ENCODE peak calls at places on chromosomes 4 and X, in five cellular contexts. R is HL-60, P is HepG2, Z is endothelial cell of umbilical vein, Y is K562. G is an unnamed sample.
A peak's percentile ranks its signal among the peaks of the same experiment; 100 is the strongest.

GRCh38 chr4:63921561-63921960 is 487.7 kb downstream of the TECRL start:
- DNase-seq in Z (no peak), R (no peak), P (no peak), Y (no peak), G (no peak)

GRCh38 chrX:19846995-19847790 is 40.2 kb downstream of the SH3KBP1 start:
- DNase-seq in Z (peak; percentile 38), R (peak; percentile 80), P (no peak), Y (peak; percentile 57), G (peak; percentile 30)

GRCh38 chr4:5683566-5683965 is 24.8 kb downstream of the EVC2 start:
- DNase-seq in R (no peak), Y (peak; percentile 52), P (no peak), Z (no peak), G (no peak)

GRCh38 chr4:108744307-108744706 is 18.5 kb downstream of the ETNPPL start:
- DNase-seq in Y (no peak), R (no peak), Z (no peak), P (peak; percentile 41), G (no peak)

GRCh38 chr4:3226944-3227343 is 22.0 kb upstream of the MSANTD1 start:
- DNase-seq in R (no peak), Z (no peak), Y (no peak), P (no peak), G (no peak)

GRCh38 chrX:101265869-101266428 is 25.2 kb downstream of the TAF7L start:
- DNase-seq in Z (peak; percentile 61), Y (no peak), R (no peak), P (no peak), G (no peak)

GRCh38 chrX:115452256-115452655 is 108.7 kb upstream of the PLS3 start:
- DNase-seq in Y (no peak), Z (peak; percentile 35), P (no peak), R (no peak), G (no peak)

GRCh38 chr4:1501754-1502500 is 95.7 kb upstream of the NKX1-1 start:
- DNase-seq in Y (no peak), P (no peak), R (no peak), Z (no peak), G (no peak)

GRCh38 chrX:11629593-11630211 is 36.0 kb downstream of the ARHGAP6 start:
- DNase-seq in Z (no peak), Y (no peak), R (no peak), P (no peak), G (peak; percentile 27)

GRCh38 chr4:150694438-150694837 is 112.5 kb downstream of the MAB21L2 start:
- DNase-seq in Z (no peak), R (no peak), Y (no peak), P (no peak), G (peak; percentile 24)

GRCh38 chr4:168388890-168389289 is 70.3 kb upstream of the DDX60 start:
- DNase-seq in Z (peak; percentile 92), P (no peak), R (no peak), Y (no peak), G (no peak)

GRCh38 chr4:76547167-76547760 is 112.2 kb downstream of the SHROOM3 start:
- DNase-seq in Y (no peak), Z (no peak), P (no peak), R (no peak), G (no peak)

GRCh38 chr4:156901871-156902270 is 69.7 kb downstream of the PDGFC start:
- DNase-seq in P (no peak), Y (no peak), Z (no peak), R (no peak), G (no peak)

GRCh38 chr4:8297141-8297601 is 27.6 kb downstream of the HTRA3 start:
- DNase-seq in P (no peak), R (no peak), Z (no peak), Y (no peak), G (no peak)

GRCh38 chr4:122898370-122899150 is 23.8 kb downstream of the NUDT6 start:
- DNase-seq in Y (no peak), R (no peak), Z (peak; percentile 90), P (no peak), G (no peak)

GRCh38 chrX:30874851-30875250 is 14.2 kb downstream of the TAB3 start:
- DNase-seq in P (no peak), R (no peak), Y (no peak), Z (peak; percentile 1), G (no peak)

GRCh38 chr4:23889814-23890269 is at the start of gene PPARGC1A:
- DNase-seq in Y (no peak), Z (no peak), R (no peak), P (peak; percentile 80), G (peak; percentile 27)

GRCh38 chr4:16801356-16801755 is 97.1 kb downstream of the LDB2 start:
- DNase-seq in R (no peak), P (no peak), Y (no peak), Z (no peak), G (no peak)

GRCh38 chr4:156322592-156322991 is 368.9 kb upstream of the CTSO start:
- DNase-seq in Z (no peak), P (no peak), Y (no peak), R (no peak), G (no peak)

GRCh38 chr4:141417387-141417786 is 196.7 kb downstream of the ZNF330 start:
- DNase-seq in Z (no peak), P (no peak), R (no peak), Y (no peak), G (no peak)

DNA sequence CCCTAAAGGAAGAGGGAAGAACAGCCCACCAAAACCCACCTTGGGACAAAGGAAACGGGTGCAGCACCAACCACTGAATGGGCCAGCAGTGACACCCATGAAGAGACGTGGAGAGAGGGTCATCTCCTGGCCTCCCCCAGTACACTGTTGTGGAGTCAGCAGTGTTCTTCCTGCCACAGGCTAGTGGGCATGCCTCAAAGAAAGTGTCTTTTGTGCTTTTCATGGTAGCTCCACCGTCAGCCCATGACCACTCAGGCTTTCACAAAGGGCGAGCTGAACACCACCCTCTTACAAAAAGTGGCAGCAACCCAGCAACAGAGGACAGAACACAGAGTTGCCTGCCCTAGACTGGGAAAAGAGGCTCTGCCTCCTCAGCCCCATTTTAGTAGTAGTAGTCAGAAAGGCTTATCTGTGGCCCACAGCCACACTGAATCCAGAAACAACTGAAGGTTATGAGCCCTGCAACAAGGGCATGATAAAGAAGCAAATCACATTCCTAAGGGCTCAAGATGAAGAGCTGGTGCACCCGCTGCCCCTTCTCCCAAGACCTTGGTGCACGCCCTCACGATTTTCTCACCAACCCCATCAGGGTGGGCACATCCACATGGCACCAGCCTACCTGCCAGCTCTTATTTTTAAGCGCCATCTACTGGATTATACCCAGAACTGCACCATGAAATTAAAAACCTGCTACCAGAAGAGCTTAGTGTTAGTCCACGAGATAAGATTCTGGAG is 53.1 kb downstream of the RAB28 start:
- DNase-seq in Z (no peak), P (no peak), R (no peak), Y (peak; percentile 55), G (peak; percentile 74)
- TF ChIP-seq CTCF in Z (peak; percentile 6), P (peak; percentile 42), R (no peak), Y (peak; percentile 80), G (peak; percentile 87)

GRCh38 chrX:32998776-32999175 is 212.6 kb downstream of the DMD start:
- DNase-seq in R (no peak), P (no peak), Z (no peak), Y (no peak), G (no peak)

GRCh38 chrX:32995427-32995826 is 215.9 kb downstream of the DMD start:
- DNase-seq in Z (no peak), Y (no peak), P (no peak), R (no peak), G (no peak)

DNA sequence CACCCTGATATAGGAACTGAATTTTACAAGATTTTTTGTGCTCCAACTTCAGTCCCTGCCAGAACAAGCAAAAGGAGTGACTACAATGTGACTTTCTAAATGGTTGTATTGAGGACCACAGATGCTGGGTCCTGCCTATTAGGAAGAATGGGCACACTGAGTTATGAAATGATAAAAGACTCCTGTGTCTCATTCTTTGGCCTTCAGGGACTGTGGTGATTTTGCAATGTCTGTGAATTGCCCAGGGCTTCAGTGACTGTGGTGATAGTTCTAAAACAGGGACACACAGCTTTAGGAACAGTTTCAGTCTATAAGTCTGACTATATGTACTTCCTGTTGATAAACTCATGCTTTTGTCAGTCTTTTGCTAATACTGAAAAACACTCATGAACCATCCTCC is 210.2 kb downstream of the DMD start:
- DNase-seq in P (no peak), Z (no peak), Y (no peak), R (no peak), G (no peak)
- H3K4me3 ChIP-seq in P (no peak overlapping the region), Z (no peak overlapping the region), Y (no peak overlapping the region), R (no peak overlapping the region), G (no peak overlapping the region)

GRCh38 chr4:40186665-40187014 is 10.2 kb upstream of the RHOH start:
- DNase-seq in R (no peak), P (no peak), Y (no peak), Z (no peak), G (no peak)

GRCh38 chr4:40187386-40187913 is 9.4 kb upstream of the RHOH start:
- DNase-seq in Z (no peak), P (no peak), R (no peak), Y (no peak), G (no peak)

GRCh38 chr4:40183615-40184411 is 13.0 kb upstream of the RHOH start:
- DNase-seq in P (no peak), Y (no peak), R (peak; percentile 9), Z (no peak), G (no peak)

GRCh38 chr4:40182979-40183378 is 13.9 kb upstream of the RHOH start:
- DNase-seq in P (no peak), Y (no peak), R (no peak), Z (no peak), G (no peak)

GRCh38 chr4:40185830-40186664 is 10.8 kb upstream of the RHOH start:
- DNase-seq in P (no peak), R (no peak), Y (no peak), Z (no peak), G (no peak)
- TF ChIP-seq POLR2AphosphoS5 in P (no peak), R (no peak), Y (no peak), Z (no peak), G (no peak)

GRCh38 chr4:99808260-99808857 is 8.3 kb upstream of the DAPP1 start:
- DNase-seq in Z (peak; percentile 47), Y (peak; percentile 77), R (peak; percentile 80), P (peak; percentile 49), G (peak; percentile 86)
- TF ChIP-seq CTCF in Z (peak; percentile 40), Y (peak; percentile 85), R (peak; percentile 62), P (peak; percentile 89), G (peak; percentile 92)

DNA sequence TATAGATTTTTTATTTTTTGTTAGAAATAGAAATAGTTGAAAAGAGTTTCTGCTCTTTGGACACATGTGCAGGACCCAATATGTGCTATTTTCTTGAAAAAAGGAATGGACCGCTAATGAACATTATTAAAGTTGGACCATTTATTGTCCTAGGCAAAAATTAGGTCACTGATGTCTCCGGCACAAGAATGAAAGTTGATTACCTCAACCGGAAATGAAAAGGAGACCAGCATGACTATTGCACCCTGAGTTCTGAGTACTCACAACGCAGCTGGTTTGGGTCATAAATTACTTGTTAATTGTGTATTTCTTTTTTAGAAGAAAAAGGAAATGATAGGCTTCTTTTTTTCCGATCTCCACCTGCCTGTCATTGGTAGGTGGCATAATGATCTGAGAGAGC is 232.6 kb downstream of the ARHGAP24 start:
- DNase-seq in Z (peak; percentile 49), R (no peak), Y (no peak), P (no peak), G (no peak)
- H3K4me3 ChIP-seq in Z (no peak overlapping the region), R (no peak overlapping the region), Y (no peak overlapping the region), P (no peak overlapping the region), G (no peak overlapping the region)

GRCh38 chr4:128558896-128559669 is 250.4 kb upstream of the JADE1 start:
- DNase-seq in P (no peak), Y (no peak), R (peak; percentile 12), Z (peak; percentile 50), G (no peak)
- TF ChIP-seq POLR2AphosphoS5 in P (no peak), Y (no peak), R (no peak), Z (no peak), G (no peak)

G was measured in GM23338.